ENCODE peak calls at places on chromosome 17, in five cellular contexts. One of them, this sample, is unnamed.

GRCh38 chr17:7177954-7178477 is 1.2 kb downstream of the ASGR1 start:
- DNase-seq in foreskin fibroblast: peak; percentile 60
- DNase-seq in right atrium auricular region: no peak
- DNase-seq in cardiac fibroblast: peak; percentile 25
- DNase-seq in body of pancreas: peak; percentile 13
- DNase-seq in this sample: no peak

GRCh38 chr17:74212262-74212912 is 984 bp upstream of the TTYH2 start:
- DNase-seq in cardiac fibroblast: no peak
- DNase-seq in body of pancreas: peak; percentile 25
- DNase-seq in right atrium auricular region: no peak
- DNase-seq in foreskin fibroblast: peak; percentile 67
- DNase-seq in this sample: no peak

GRCh38 chr17:42920922-42921321 is 20.3 kb downstream of the G6PC1 start:
- DNase-seq in foreskin fibroblast: no peak
- DNase-seq in cardiac fibroblast: peak; percentile 29
- DNase-seq in body of pancreas: peak; percentile 60
- DNase-seq in right atrium auricular region: no peak
- DNase-seq in this sample: no peak

GRCh38 chr17:64196626-64197025 is 66.4 kb downstream of the TEX2 start:
- DNase-seq in right atrium auricular region: no peak
- DNase-seq in body of pancreas: no peak
- DNase-seq in foreskin fibroblast: peak; percentile 68
- DNase-seq in cardiac fibroblast: peak; percentile 92
- DNase-seq in this sample: no peak

GRCh38 chr17:65786479-65786878 is 225.0 kb upstream of the AXIN2 start:
- DNase-seq in foreskin fibroblast: no peak
- DNase-seq in cardiac fibroblast: no peak
- DNase-seq in right atrium auricular region: no peak
- DNase-seq in body of pancreas: no peak
- DNase-seq in this sample: no peak

GRCh38 chr17:44314524-44314868 is 6.1 kb downstream of the RUNDC3A start:
- DNase-seq in body of pancreas: no peak
- DNase-seq in right atrium auricular region: no peak
- DNase-seq in cardiac fibroblast: no peak
- DNase-seq in foreskin fibroblast: no peak
- DNase-seq in this sample: no peak

GRCh38 chr17:65457183-65457582 is 104.3 kb downstream of the AXIN2 start:
- DNase-seq in cardiac fibroblast: no peak
- DNase-seq in foreskin fibroblast: no peak
- DNase-seq in body of pancreas: no peak
- DNase-seq in right atrium auricular region: no peak
- DNase-seq in this sample: no peak

GRCh38 chr17:66301864-66302741 is at the start of gene PRKCA:
- DNase-seq in foreskin fibroblast: peak; percentile 91
- DNase-seq in body of pancreas: peak; percentile 76
- DNase-seq in cardiac fibroblast: peak; percentile 87
- DNase-seq in right atrium auricular region: no peak
- DNase-seq in this sample: no peak

DNA sequence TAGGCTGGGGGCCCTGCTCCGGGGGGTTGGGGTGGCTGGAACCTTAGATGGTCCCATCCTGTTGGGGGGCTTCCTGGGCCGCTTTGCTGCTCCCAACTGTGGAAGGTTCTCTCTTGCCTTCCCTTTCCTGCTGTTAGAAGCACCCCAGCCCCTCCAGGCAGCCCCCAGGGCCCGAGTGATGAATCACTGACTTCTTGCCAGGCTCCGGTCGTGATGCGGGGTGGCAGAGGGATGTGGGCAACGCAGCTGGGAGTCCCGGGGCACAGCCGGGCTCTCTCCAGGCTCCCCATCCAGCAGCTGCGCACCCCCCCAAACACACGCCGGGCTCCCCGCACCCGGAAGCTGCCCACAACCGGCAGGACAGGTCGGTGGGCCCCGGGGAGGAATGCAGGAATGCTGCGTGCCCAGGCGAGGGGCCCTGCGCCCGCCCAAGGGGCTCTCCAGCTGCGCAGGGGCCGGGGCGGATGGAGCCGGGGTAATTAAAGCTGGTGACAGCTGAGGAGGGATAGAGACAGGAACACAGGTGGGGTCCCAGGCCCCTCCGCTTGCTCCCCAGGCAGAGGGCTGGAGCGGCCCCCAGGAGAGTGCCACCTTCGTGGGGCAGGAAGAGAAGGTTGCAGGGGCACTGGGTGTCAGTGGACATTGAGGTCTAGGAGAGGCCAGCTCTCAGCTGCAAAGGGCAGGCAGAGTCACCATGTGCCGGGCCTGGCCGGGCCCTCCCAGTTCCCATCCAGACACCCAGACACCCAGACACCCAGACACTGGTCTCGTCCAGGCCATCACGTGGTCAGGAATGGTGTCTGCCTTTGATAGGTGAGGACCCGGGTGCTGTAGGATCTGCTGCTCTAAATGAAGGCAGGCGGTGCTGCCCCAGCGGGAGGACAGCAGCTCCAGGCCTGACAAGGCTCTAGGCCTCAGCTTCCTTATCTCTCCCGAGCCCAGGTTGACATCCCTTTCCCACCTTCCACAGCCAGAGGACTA is 15.0 kb upstream of the SLC38A10 start:
- DNase-seq in cardiac fibroblast: no peak
- DNase-seq in foreskin fibroblast: no peak
- DNase-seq in right atrium auricular region: no peak
- DNase-seq in body of pancreas: no peak
- DNase-seq in this sample: no peak
- H3K4me3 ChIP-seq in cardiac fibroblast: no peak overlapping the region
- H3K4me3 ChIP-seq in foreskin fibroblast: no peak overlapping the region
- H3K4me3 ChIP-seq in right atrium auricular region: peak overlapping the region; percentile 47
- H3K4me3 ChIP-seq in body of pancreas: no peak overlapping the region
- H3K4me3 ChIP-seq in this sample: no peak overlapping the region

GRCh38 chr17:57499648-57500049 is 243.3 kb downstream of the MSI2 start:
- DNase-seq in body of pancreas: no peak
- DNase-seq in foreskin fibroblast: no peak
- DNase-seq in cardiac fibroblast: no peak
- DNase-seq in right atrium auricular region: no peak
- DNase-seq in this sample: no peak
- TF ChIP-seq CTCF in body of pancreas: no peak
- TF ChIP-seq CTCF in foreskin fibroblast: no peak
- TF ChIP-seq CTCF in cardiac fibroblast: no peak
- TF ChIP-seq CTCF in right atrium auricular region: no peak
- TF ChIP-seq CTCF in this sample: peak; percentile 3

GRCh38 chr17:20072692-20072992 is 63.5 kb downstream of the SPECC1 start:
- DNase-seq in foreskin fibroblast: no peak
- DNase-seq in cardiac fibroblast: no peak
- DNase-seq in right atrium auricular region: no peak
- DNase-seq in body of pancreas: no peak
- DNase-seq in this sample: no peak
- H3K4me3 ChIP-seq in foreskin fibroblast: no peak overlapping the region
- H3K4me3 ChIP-seq in cardiac fibroblast: no peak overlapping the region
- H3K4me3 ChIP-seq in right atrium auricular region: no peak overlapping the region
- H3K4me3 ChIP-seq in body of pancreas: no peak overlapping the region
- H3K4me3 ChIP-seq in this sample: no peak overlapping the region

DNA sequence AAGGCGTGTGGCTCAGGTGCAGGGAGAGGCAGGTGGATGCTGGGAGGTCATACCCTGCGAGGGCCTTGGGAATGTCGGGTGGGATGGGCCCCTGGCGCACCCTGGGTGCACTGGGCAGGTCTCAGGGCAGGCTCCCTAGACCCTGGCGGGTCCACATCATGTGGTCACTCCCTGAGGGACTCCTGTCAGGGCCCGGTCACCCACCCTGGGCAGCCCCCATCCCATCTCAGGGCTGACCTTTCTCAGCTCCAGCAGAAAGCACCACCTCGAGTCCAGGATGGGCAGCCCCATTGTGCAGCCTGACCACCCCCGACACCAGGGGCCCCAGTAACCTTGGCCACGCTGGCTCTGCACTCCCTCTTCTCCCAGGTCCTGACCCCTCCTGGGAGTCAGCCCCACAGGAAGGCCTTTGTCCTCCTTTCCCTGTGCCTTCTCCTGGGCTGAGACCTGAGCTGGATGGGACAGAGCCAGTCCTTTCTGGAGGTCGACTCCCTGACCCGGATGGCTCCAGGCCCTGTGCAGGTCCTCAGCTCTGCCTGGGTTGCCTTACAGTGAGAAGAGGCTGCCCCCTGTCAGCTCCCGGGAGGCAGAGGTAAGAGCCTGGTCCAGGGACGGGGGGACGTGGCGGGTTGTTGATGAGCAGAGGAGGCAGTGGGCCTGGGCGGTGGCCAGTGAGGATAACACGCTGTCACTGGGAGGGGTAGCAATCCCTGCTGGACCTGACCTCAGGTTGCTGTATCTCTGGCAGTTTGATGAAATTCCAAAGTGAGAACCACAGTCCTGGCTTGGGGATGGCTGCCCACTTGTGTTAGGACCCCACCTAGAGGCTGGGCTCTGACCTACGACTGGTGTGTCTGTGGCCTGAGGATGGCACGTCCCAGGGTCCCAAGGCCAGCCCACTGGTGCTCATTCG is 77.9 kb downstream of the GOSR1 start:
- DNase-seq in body of pancreas: no peak
- DNase-seq in right atrium auricular region: peak; percentile 56
- DNase-seq in cardiac fibroblast: peak; percentile 44
- DNase-seq in foreskin fibroblast: peak; percentile 43
- DNase-seq in this sample: no peak
- TF ChIP-seq CTCF in body of pancreas: no peak
- TF ChIP-seq CTCF in right atrium auricular region: no peak
- TF ChIP-seq CTCF in cardiac fibroblast: peak; percentile 33
- TF ChIP-seq CTCF in foreskin fibroblast: no peak
- TF ChIP-seq CTCF in this sample: peak; percentile 43

GRCh38 chr17:76701471-76701967 is 9.2 kb downstream of the MXRA7 start:
- DNase-seq in right atrium auricular region: no peak
- DNase-seq in body of pancreas: no peak
- DNase-seq in cardiac fibroblast: no peak
- DNase-seq in foreskin fibroblast: peak; percentile 51
- DNase-seq in this sample: no peak

GRCh38 chr17:76697702-76698465 is 12.9 kb downstream of the MXRA7 start:
- DNase-seq in foreskin fibroblast: peak; percentile 58
- DNase-seq in right atrium auricular region: no peak
- DNase-seq in cardiac fibroblast: peak; percentile 67
- DNase-seq in body of pancreas: no peak
- DNase-seq in this sample: no peak

GRCh38 chr17:76702941-76703637 is 7.7 kb downstream of the MXRA7 start:
- DNase-seq in foreskin fibroblast: no peak
- DNase-seq in right atrium auricular region: no peak
- DNase-seq in cardiac fibroblast: no peak
- DNase-seq in body of pancreas: no peak
- DNase-seq in this sample: no peak

GRCh38 chr17:76700627-76701470 is 9.9 kb downstream of the MXRA7 start:
- DNase-seq in cardiac fibroblast: peak; percentile 77
- DNase-seq in foreskin fibroblast: peak; percentile 89
- DNase-seq in body of pancreas: peak; percentile 42
- DNase-seq in right atrium auricular region: peak; percentile 92
- DNase-seq in this sample: peak; percentile 48

GRCh38 chr17:76700290-76700626 is 10.5 kb downstream of the MXRA7 start:
- DNase-seq in right atrium auricular region: no peak
- DNase-seq in cardiac fibroblast: no peak
- DNase-seq in foreskin fibroblast: no peak
- DNase-seq in body of pancreas: no peak
- DNase-seq in this sample: no peak
- H3K4me3 ChIP-seq in right atrium auricular region: peak overlapping the region; percentile 38
- H3K4me3 ChIP-seq in cardiac fibroblast: no peak overlapping the region
- H3K4me3 ChIP-seq in foreskin fibroblast: peak overlapping the region; percentile 26
- H3K4me3 ChIP-seq in body of pancreas: no peak overlapping the region
- H3K4me3 ChIP-seq in this sample: peak overlapping the region; percentile 37

GRCh38 chr17:33021731-33022408 is 30.2 kb downstream of the SPACA3 start:
- DNase-seq in cardiac fibroblast: no peak
- DNase-seq in foreskin fibroblast: no peak
- DNase-seq in right atrium auricular region: no peak
- DNase-seq in body of pancreas: no peak
- DNase-seq in this sample: no peak
- TF ChIP-seq CTCF in cardiac fibroblast: peak; percentile 16
- TF ChIP-seq CTCF in foreskin fibroblast: no peak
- TF ChIP-seq CTCF in right atrium auricular region: no peak
- TF ChIP-seq CTCF in body of pancreas: no peak
- TF ChIP-seq CTCF in this sample: no peak

GRCh38 chr17:40450175-40450574 is 6.9 kb downstream of the IGFBP4 start:
- DNase-seq in cardiac fibroblast: peak; percentile 65
- DNase-seq in foreskin fibroblast: peak; percentile 51
- DNase-seq in body of pancreas: peak; percentile 63
- DNase-seq in right atrium auricular region: no peak
- DNase-seq in this sample: no peak
- H3K4me3 ChIP-seq in cardiac fibroblast: no peak overlapping the region
- H3K4me3 ChIP-seq in foreskin fibroblast: no peak overlapping the region
- H3K4me3 ChIP-seq in body of pancreas: no peak overlapping the region
- H3K4me3 ChIP-seq in right atrium auricular region: no peak overlapping the region
- H3K4me3 ChIP-seq in this sample: no peak overlapping the region

DNA sequence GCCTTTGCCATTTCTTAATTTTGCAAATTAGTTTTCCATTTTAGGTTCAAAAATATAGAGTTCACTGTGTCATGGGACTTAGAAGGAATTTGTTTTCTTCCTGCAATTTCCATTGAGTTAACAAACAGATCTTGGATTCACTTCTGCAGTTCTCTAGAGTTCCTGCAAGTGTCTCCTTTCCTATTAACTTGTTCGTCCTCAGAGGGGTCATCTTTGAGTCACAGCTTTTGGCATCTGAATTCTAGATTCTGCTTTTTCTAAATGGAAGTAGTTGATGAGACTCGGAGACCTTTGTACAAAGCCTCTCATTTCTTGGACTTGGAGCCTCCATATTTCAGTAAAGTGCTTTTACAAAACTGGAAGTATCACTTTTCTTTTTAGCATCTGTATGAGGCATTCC is 323.3 kb downstream of the BCAS3 start:
- DNase-seq in cardiac fibroblast: peak; percentile 67
- DNase-seq in right atrium auricular region: no peak
- DNase-seq in body of pancreas: no peak
- DNase-seq in foreskin fibroblast: peak; percentile 83
- DNase-seq in this sample: peak; percentile 19
- TF ChIP-seq CTCF in cardiac fibroblast: peak; percentile 52
- TF ChIP-seq CTCF in right atrium auricular region: no peak
- TF ChIP-seq CTCF in body of pancreas: no peak
- TF ChIP-seq CTCF in foreskin fibroblast: peak; percentile 61
- TF ChIP-seq CTCF in this sample: peak; percentile 16

GRCh38 chr17:2083613-2084128 is 28.8 kb downstream of the HIC1 start:
- DNase-seq in right atrium auricular region: no peak
- DNase-seq in cardiac fibroblast: peak; percentile 40
- DNase-seq in body of pancreas: peak; percentile 78
- DNase-seq in foreskin fibroblast: no peak
- DNase-seq in this sample: no peak
- H3K4me3 ChIP-seq in right atrium auricular region: no peak overlapping the region
- H3K4me3 ChIP-seq in cardiac fibroblast: no peak overlapping the region
- H3K4me3 ChIP-seq in body of pancreas: no peak overlapping the region
- H3K4me3 ChIP-seq in foreskin fibroblast: no peak overlapping the region
- H3K4me3 ChIP-seq in this sample: no peak overlapping the region

GRCh38 chr17:82710499-82711232 is 5.8 kb upstream of the FN3KRP start:
- DNase-seq in cardiac fibroblast: no peak
- DNase-seq in body of pancreas: no peak
- DNase-seq in right atrium auricular region: no peak
- DNase-seq in foreskin fibroblast: no peak
- DNase-seq in this sample: no peak
- TF ChIP-seq CTCF in cardiac fibroblast: no peak
- TF ChIP-seq CTCF in body of pancreas: no peak
- TF ChIP-seq CTCF in right atrium auricular region: no peak
- TF ChIP-seq CTCF in foreskin fibroblast: no peak
- TF ChIP-seq CTCF in this sample: no peak